ENCODE peak calls at places on chromosome 9, in eight cellular contexts. M is fibroblast of mammary gland; K is PC-3; A is cardiac fibroblast; Y is heart left ventricle; L is body of pancreas; I is spleen; N is Jurkat, Clone E6-1. C is an unnamed sample.
A peak's percentile ranks its signal among the peaks of the same experiment; 100 is the strongest.

GRCh38 chr9:135211524-135211890 is 124.0 kb downstream of the OLFM1 start:
- DNase-seq in M (no peak), K (no peak), A (no peak), Y (peak; percentile 4), L (no peak), I (no peak), N (no peak), C (no peak)

GRCh38 chr9:96048954-96049831 is 173.7 kb downstream of the ERCC6L2 start:
- DNase-seq in M (no peak), K (no peak), A (no peak), Y (peak; percentile 54), L (peak; percentile 86), I (peak; percentile 67), N (no peak), C (no peak)

GRCh38 chr9:37925786-37926736 is 22.1 kb upstream of the SLC25A51 start:
- DNase-seq in M (peak; percentile 37), K (no peak), A (no peak), Y (no peak), L (no peak), I (peak; percentile 55), N (no peak), C (no peak)

GRCh38 chr9:82582693-82583092 is 480.2 kb downstream of the RASEF start:
- DNase-seq in M (no peak), K (no peak), A (no peak), Y (no peak), L (peak; percentile 53), I (no peak), N (peak; percentile 17), C (no peak)

GRCh38 chr9:116471093-116471906 is 215.8 kb upstream of the TRIM32 start:
- DNase-seq in M (no peak), K (no peak), A (peak; percentile 99), Y (peak; percentile 38), L (peak; percentile 12), I (no peak), N (no peak), C (no peak)

GRCh38 chr9:21974542-21975409 is 19.4 kb downstream of the CDKN2A start:
- DNase-seq in M (peak; percentile 49), K (no peak), A (peak; percentile 53), Y (peak; percentile 26), L (peak; percentile 55), I (peak; percentile 83), N (no peak), C (no peak)

GRCh38 chr9:3760031-3760430 is 234.2 kb upstream of the RFX3 start:
- DNase-seq in M (no peak), K (peak; percentile 64), A (no peak), Y (no peak), L (no peak), I (no peak), N (no peak), C (no peak)

GRCh38 chr9:131679261-131680020 is 60.4 kb downstream of the RAPGEF1 start:
- DNase-seq in M (peak; percentile 68), K (no peak), A (no peak), Y (no peak), L (no peak), I (no peak), N (no peak), C (no peak)

GRCh38 chr9:109264865-109265532 is 55.9 kb downstream of the EPB41L4B start:
- DNase-seq in M (no peak), K (peak; percentile 47), A (no peak), Y (peak; percentile 76), L (peak; percentile 91), I (no peak), N (no peak), C (no peak)

GRCh38 chr9:86614871-86615849 is 260.9 kb upstream of the TUT7 start:
- DNase-seq in M (peak; percentile 58), K (peak; percentile 15), A (peak; percentile 77), Y (no peak), L (peak; percentile 46), I (no peak), N (peak; percentile 5), C (peak; percentile 13)

GRCh38 chr9:116282598-116282997 is 129.0 kb downstream of the PAPPA start:
- DNase-seq in M (no peak), K (no peak), A (no peak), Y (no peak), L (no peak), I (no peak), N (no peak), C (no peak)

GRCh38 chr9:94993141-94993820 is 266.8 kb downstream of the AOPEP start:
- DNase-seq in M (no peak), K (no peak), A (no peak), Y (no peak), L (peak; percentile 28), I (no peak), N (no peak), C (no peak)

GRCh38 chr9:5099466-5099865 is 86.0 kb downstream of the INSL6 start:
- DNase-seq in M (no peak), K (no peak), A (no peak), Y (no peak), L (no peak), I (no peak), N (no peak), C (no peak)

GRCh38 chr9:20620658-20621552 is 1.4 kb downstream of the MLLT3 start:
- DNase-seq in M (peak; percentile 27), K (peak; percentile 3), A (peak; percentile 52), Y (peak; percentile 57), L (peak; percentile 46), I (peak; percentile 86), N (no peak), C (peak; percentile 9)

GRCh38 chr9:101458955-101459631 is 23.5 kb upstream of the ALDOB start:
- DNase-seq in M (peak; percentile 78), K (peak; percentile 71), A (peak; percentile 76), Y (no peak), L (no peak), I (no peak), N (peak; percentile 64), C (peak; percentile 66)

GRCh38 chr9:101479337-101480045 is 43.9 kb upstream of the ALDOB start:
- DNase-seq in M (no peak), K (no peak), A (no peak), Y (no peak), L (peak; percentile 62), I (no peak), N (no peak), C (no peak)

GRCh38 chr9:131997779-131998178 is 81.9 kb downstream of the MED27 start:
- DNase-seq in M (peak; percentile 40), K (no peak), A (peak; percentile 85), Y (peak; percentile 69), L (peak; percentile 68), I (no peak), N (no peak), C (no peak)

GRCh38 chr9:23941051-23941450 is 115.0 kb upstream of the ELAVL2 start:
- DNase-seq in M (no peak), K (no peak), A (no peak), Y (no peak), L (no peak), I (no peak), N (no peak), C (no peak)

GRCh38 chr9:89455356-89455824 is 42.5 kb downstream of the SEMA4D start:
- DNase-seq in M (no peak), K (no peak), A (no peak), Y (no peak), L (no peak), I (peak; percentile 86), N (peak; percentile 67), C (no peak)

DNA sequence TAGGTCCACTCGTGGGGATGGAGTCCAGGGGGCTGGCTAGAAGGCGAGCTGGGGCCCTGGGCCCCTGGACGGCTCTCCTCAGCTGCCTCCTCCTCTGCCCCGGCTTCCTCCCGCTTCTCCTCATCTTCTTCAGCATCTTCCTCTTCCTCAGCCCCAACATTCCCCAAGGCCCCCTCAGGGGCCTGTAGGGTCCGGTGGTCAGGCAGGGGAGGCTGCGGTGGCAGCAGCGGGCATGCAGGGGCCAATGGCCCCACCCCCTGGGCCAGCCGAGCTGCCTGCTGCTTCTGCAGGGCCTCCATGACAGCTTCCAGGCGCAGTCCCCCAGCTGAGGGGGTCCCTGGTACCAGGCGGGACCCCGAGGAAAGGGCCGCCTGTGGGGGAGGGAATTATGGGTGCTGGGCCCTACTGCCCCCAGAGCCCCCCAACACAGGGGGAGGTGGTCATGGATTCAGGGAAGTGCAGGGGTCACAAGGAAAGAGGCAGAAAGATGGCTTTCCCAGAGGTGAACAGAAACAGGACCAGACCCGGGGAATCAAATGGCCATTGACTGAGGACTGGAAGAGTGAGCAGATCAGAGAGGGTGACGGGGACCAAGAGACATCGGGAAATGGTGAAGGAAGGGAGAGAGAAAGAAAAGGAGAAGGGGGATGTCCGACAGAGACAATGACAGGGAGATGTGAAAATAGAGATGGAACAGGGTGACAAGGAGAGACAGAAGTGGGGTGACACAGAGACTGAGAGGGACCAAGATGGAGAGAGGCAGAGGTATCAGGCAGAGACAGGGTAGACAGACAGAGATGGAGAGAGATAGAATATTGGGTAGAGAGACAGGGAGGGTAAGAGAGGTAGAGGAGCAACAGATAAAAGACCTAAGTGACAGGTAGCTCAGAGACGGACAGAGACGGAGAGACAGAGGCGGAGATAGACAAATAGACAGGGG is 880 bp downstream of the ARID3C start:
- DNase-seq in M (no peak), K (no peak), A (no peak), Y (no peak), L (no peak), I (no peak), N (no peak), C (no peak)
- H3K4me3 ChIP-seq in M (no peak overlapping the region), K (peak overlapping the region; percentile 56), A (no peak overlapping the region), Y (peak overlapping the region; percentile 37), L (no peak overlapping the region), I (no peak overlapping the region), N (no peak overlapping the region), C (no peak overlapping the region)

DNA sequence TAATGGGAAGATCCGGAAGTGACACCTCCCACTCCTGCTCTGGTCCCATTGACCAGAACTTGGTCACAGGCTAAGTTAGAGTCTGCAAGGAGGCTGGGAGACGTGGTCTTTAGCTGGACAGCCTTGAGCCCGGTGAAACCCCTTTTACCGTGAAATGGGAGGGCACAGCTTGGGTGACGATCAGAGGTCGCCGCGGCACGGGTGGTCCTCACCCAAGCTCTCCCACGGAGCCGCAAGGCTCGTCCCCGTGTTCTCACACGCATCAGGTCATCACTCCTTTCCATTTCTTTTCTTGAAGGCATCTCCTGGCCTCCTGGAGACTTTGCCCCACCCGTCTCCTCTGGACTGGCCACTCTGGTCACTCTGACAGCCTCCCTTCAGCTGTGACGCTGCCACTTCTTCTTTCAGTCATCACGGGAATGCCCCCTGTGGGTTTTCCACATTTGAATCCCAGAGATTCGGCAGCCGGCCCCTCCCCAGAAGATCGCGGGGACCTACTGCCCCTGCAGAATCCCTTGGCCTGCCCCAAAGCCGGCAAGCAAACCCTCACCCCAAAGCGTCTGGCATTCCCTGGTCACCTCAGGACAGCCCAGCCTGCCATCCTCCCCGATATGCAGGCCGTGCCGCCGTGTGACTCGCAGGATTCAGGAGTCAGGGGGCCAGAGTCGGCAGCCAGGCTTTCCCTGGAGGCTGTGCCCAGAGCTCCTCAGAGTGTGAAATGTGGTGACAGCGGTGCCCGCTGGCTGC is 18.9 kb upstream of the EGFL7 start:
- DNase-seq in M (no peak), K (no peak), A (no peak), Y (peak; percentile 50), L (no peak), I (peak; percentile 73), N (no peak), C (no peak)
- H3K4me3 ChIP-seq in M (no peak overlapping the region), K (peak overlapping the region; percentile 53), A (no peak overlapping the region), Y (peak overlapping the region; percentile 50), L (no peak overlapping the region), I (no peak overlapping the region), N (no peak overlapping the region), C (no peak overlapping the region)

GRCh38 chr9:18748106-18748719 is 274.3 kb downstream of the ADAMTSL1 start:
- DNase-seq in M (no peak), K (no peak), A (no peak), Y (no peak), L (no peak), I (no peak), N (no peak), C (no peak)
- H3K4me3 ChIP-seq in M (no peak overlapping the region), K (no peak overlapping the region), A (no peak overlapping the region), Y (no peak overlapping the region), L (no peak overlapping the region), I (no peak overlapping the region), N (no peak overlapping the region), C (no peak overlapping the region)

GRCh38 chr9:70534058-70534457 is 119.6 kb upstream of the KLF9 start:
- DNase-seq in M (no peak), K (no peak), A (peak; percentile 37), Y (no peak), L (no peak), I (no peak), N (no peak), C (no peak)
- H3K4me3 ChIP-seq in M (no peak overlapping the region), K (no peak overlapping the region), A (no peak overlapping the region), Y (no peak overlapping the region), L (no peak overlapping the region), I (no peak overlapping the region), N (no peak overlapping the region), C (no peak overlapping the region)